ENCODE peak calls at places on chromosomes 6 and 20, in ten cellular contexts. C is gastrocnemius medialis, Z is psoas muscle, Y is IMR-90, D is fibroblast of lung, H is adrenal gland, E is Peyer's patch, K is tibial nerve, O is GM23338, M is heart left ventricle. J is an unnamed sample. For H3K4me1, the result is how much of the 10 kb centered on the place peaks cover.

GRCh38 chr20:48771542-48771941 is 56.3 kb downstream of the PREX1 start:
- DNase-seq in C (no peak), Z (no peak), Y (no peak), D (peak), H (no peak), E (no peak), K (no peak), O (no peak), M (no peak), J (no peak)

GRCh38 chr20:23874747-23875146 is 4.8 kb downstream of the CST5 start:
- DNase-seq in C (no peak), Z (no peak), Y (no peak), D (no peak), H (no peak), E (no peak), K (no peak), O (no peak), M (no peak), J (no peak)

GRCh38 chr6:42249279-42249678 is 31.6 kb upstream of the MRPS10 start:
- DNase-seq in C (no peak), Z (no peak), Y (peak), D (no peak), H (no peak), E (no peak), K (no peak), O (no peak), M (no peak), J (no peak)

GRCh38 chr20:56628015-56628872 is 862 bp upstream of the TFAP2C start:
- DNase-seq in C (no peak), Z (no peak), Y (no peak), D (no peak), H (no peak), E (no peak), K (no peak), O (peak), M (no peak), J (no peak)

GRCh38 chr20:38243617-38244016 is 16.9 kb downstream of the KIAA1755 start:
- DNase-seq in C (no peak), Z (no peak), Y (no peak), D (no peak), H (no peak), E (no peak), K (no peak), O (no peak), M (no peak), J (no peak)

GRCh38 chr6:41541364-41541763 is 4.8 kb upstream of the FOXP4 start:
- DNase-seq in C (no peak), Z (no peak), Y (no peak), D (no peak), H (no peak), E (no peak), K (no peak), O (no peak), M (no peak), J (no peak)

GRCh38 chr20:58584881-58585752 is 66.0 kb upstream of the STX16 start:
- DNase-seq in C (no peak), Z (no peak), Y (peak), D (peak), H (no peak), E (no peak), K (no peak), O (peak), M (no peak), J (peak)

GRCh38 chr6:8731874-8732273 is 296.5 kb upstream of the SLC35B3 start:
- DNase-seq in C (no peak), Z (no peak), Y (no peak), D (no peak), H (no peak), E (no peak), K (no peak), O (no peak), M (no peak), J (no peak)

GRCh38 chr6:155253337-155253736 is 10.5 kb upstream of the CLDN20 start:
- DNase-seq in C (peak), Z (no peak), Y (no peak), D (no peak), H (peak), E (no peak), K (no peak), O (peak), M (no peak), J (no peak)

GRCh38 chr6:20096506-20096905 is 115.8 kb downstream of the MBOAT1 start:
- DNase-seq in C (no peak), Z (no peak), Y (no peak), D (no peak), H (no peak), E (no peak), K (no peak), O (no peak), M (no peak), J (no peak)

GRCh38 chr6:144405173-144405572 is 120.0 kb downstream of the UTRN start:
- DNase-seq in C (no peak), Z (no peak), Y (peak), D (no peak), H (no peak), E (no peak), K (no peak), O (no peak), M (no peak), J (peak)

GRCh38 chr20:23629017-23629541 is 8.7 kb downstream of the CST3 start:
- DNase-seq in C (peak), Z (peak), Y (peak), D (peak), H (no peak), E (no peak), K (peak), O (no peak), M (peak), J (no peak)

GRCh38 chr6:170186006-170186908 is 104.6 kb downstream of the DLL1 start:
- DNase-seq in C (no peak), Z (no peak), Y (no peak), D (no peak), H (no peak), E (no peak), K (no peak), O (no peak), M (no peak), J (no peak)

GRCh38 chr6:6131492-6132109 is 124.9 kb upstream of the NRN1 start:
- DNase-seq in C (no peak), Z (no peak), Y (no peak), D (no peak), H (no peak), E (no peak), K (no peak), O (peak), M (no peak), J (peak)

GRCh38 chr6:52994031-52994788 is 874 bp downstream of the GSTA4 start:
- DNase-seq in C (no peak), Z (no peak), Y (peak), D (peak), H (peak), E (no peak), K (no peak), O (peak), M (no peak), J (peak)

GRCh38 chr6:12584631-12585405 is 131.7 kb upstream of the PHACTR1 start:
- DNase-seq in C (no peak), Z (no peak), Y (no peak), D (peak), H (no peak), E (no peak), K (no peak), O (no peak), M (no peak), J (no peak)

GRCh38 chr6:44054635-44055559 is 72.4 kb downstream of the MRPL14 start:
- DNase-seq in C (no peak), Z (no peak), Y (peak), D (peak), H (no peak), E (no peak), K (no peak), O (no peak), M (peak), J (peak)

GRCh38 chr6:156977527-156978291 is 200.5 kb downstream of the ARID1B start:
- DNase-seq in C (peak), Z (no peak), Y (peak), D (peak), H (peak), E (no peak), K (no peak), O (no peak), M (peak), J (no peak)

GRCh38 chr6:166172546-166172945 is 4.9 kb upstream of the TBXT start:
- DNase-seq in C (no peak), Z (no peak), Y (no peak), D (no peak), H (no peak), E (no peak), K (no peak), O (no peak), M (no peak), J (no peak)

GRCh38 chr6:31145386-31145785 is 6.5 kb upstream of the PSORS1C2 start:
- DNase-seq in C (no peak), Z (no peak), Y (no peak), D (no peak), H (no peak), E (no peak), K (no peak), O (no peak), M (no peak), J (no peak)

GRCh38 chr6:31144970-31145340 is 6.1 kb upstream of the PSORS1C2 start:
- DNase-seq in C (no peak), Z (no peak), Y (no peak), D (no peak), H (no peak), E (no peak), K (no peak), O (no peak), M (no peak), J (no peak)

GRCh38 chr6:31144296-31144969 is 5.6 kb upstream of the PSORS1C2 start:
- DNase-seq in C (no peak), Z (no peak), Y (no peak), D (no peak), H (no peak), E (no peak), K (no peak), O (no peak), M (no peak), J (no peak)

GRCh38 chr6:31142356-31142755 is 3.5 kb upstream of the PSORS1C2 start:
- DNase-seq in C (no peak), Z (no peak), Y (no peak), D (no peak), H (no peak), E (no peak), K (no peak), O (no peak), M (peak), J (no peak)

GRCh38 chr6:31143148-31143547 is 4.3 kb upstream of the PSORS1C2 start:
- DNase-seq in C (no peak), Z (peak), Y (peak), D (peak), H (no peak), E (no peak), K (peak), O (no peak), M (peak), J (peak)
- H3K4me1 ChIP-seq in C (under half), Z (under half), Y (under half), D (under half), H (under half), E (under half), K (under half), O (under half), M (under half), J (under half)

GRCh38 chr20:44495257-44495656 is 19.6 kb downstream of the TTPAL start:
- DNase-seq in C (peak), Z (no peak), Y (peak), D (peak), H (no peak), E (no peak), K (no peak), O (no peak), M (no peak), J (peak)
- H3K4me3 ChIP-seq in C (no peak), Z (no peak), Y (no peak), D (no peak), H (no peak), E (no peak), K (no peak), O (no peak), M (no peak), J (no peak)

GRCh38 chr20:17610566-17611289 is 40.9 kb downstream of the DSTN start:
- DNase-seq in C (no peak), Z (no peak), Y (no peak), D (peak), H (no peak), E (peak), K (no peak), O (peak), M (no peak), J (no peak)

GRCh38 chr20:17609978-17610377 is 40.1 kb downstream of the DSTN start:
- DNase-seq in C (no peak), Z (no peak), Y (no peak), D (no peak), H (no peak), E (no peak), K (no peak), O (no peak), M (no peak), J (no peak)

GRCh38 chr20:17612287-17612974 is 42.6 kb downstream of the DSTN start:
- DNase-seq in C (no peak), Z (no peak), Y (peak), D (peak), H (peak), E (no peak), K (no peak), O (peak), M (peak), J (peak)

GRCh38 chr20:17611540-17612286 is 41.8 kb downstream of the DSTN start:
- DNase-seq in C (no peak), Z (no peak), Y (no peak), D (peak), H (no peak), E (no peak), K (no peak), O (peak), M (no peak), J (peak)

DNA sequence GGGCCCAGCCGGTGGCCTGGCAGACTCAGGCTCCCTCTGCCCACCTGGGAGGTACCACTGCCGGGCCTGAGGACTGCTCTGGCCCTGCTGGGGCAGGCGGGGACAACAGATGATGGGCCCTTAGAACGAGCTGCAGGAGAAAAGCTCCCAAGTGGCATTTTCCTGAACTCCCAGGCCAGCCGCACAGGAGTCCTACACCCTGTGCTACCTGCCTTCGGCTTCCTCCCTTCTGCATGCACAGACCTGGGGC is 41.3 kb downstream of the DSTN start:
- DNase-seq in C (no peak), Z (no peak), Y (no peak), D (peak), H (no peak), E (no peak), K (no peak), O (no peak), M (no peak), J (no peak)
- H3K4me1 ChIP-seq in C (under half), Z (under half), Y (under half), D (under half), H (under half), E (under half), K (half or more), O (under half), M (under half), J (under half)

GRCh38 chr6:89212472-89212871 is 4.7 kb downstream of the GABRR1 start:
- DNase-seq in C (no peak), Z (no peak), Y (no peak), D (no peak), H (no peak), E (no peak), K (no peak), O (no peak), M (no peak), J (no peak)

GRCh38 chr6:89215391-89215790 is 1.8 kb downstream of the GABRR1 start:
- DNase-seq in C (no peak), Z (no peak), Y (no peak), D (no peak), H (no peak), E (no peak), K (no peak), O (no peak), M (no peak), J (no peak)

GRCh38 chr6:89216411-89216810 is 747 bp downstream of the GABRR1 start:
- DNase-seq in C (no peak), Z (no peak), Y (no peak), D (no peak), H (no peak), E (no peak), K (no peak), O (no peak), M (no peak), J (no peak)

GRCh38 chr6:89217308-89217999 is at the start of gene GABRR1:
- DNase-seq in C (no peak), Z (no peak), Y (no peak), D (peak), H (no peak), E (no peak), K (no peak), O (peak), M (no peak), J (no peak)

GRCh38 chr6:89214197-89214596 is 3.0 kb downstream of the GABRR1 start:
- DNase-seq in C (no peak), Z (no peak), Y (no peak), D (no peak), H (no peak), E (no peak), K (no peak), O (no peak), M (no peak), J (no peak)
- H3K4me3 ChIP-seq in C (no peak), Z (no peak), Y (no peak), D (no peak), H (no peak), E (no peak), K (no peak), O (no peak), M (no peak), J (no peak)

GRCh38 chr6:24963887-24964570 is 28.3 kb upstream of the RIPOR2 start:
- DNase-seq in C (no peak), Z (no peak), Y (no peak), D (no peak), H (no peak), E (no peak), K (no peak), O (no peak), M (no peak), J (no peak)
- H3K4me1 ChIP-seq in C (under half), Z (under half), Y (under half), D (under half), H (under half), E (under half), K (under half), O (under half), M (under half), J (under half)

GRCh38 chr20:35146922-35147574 is at the start of gene EDEM2:
- DNase-seq in C (peak), Z (peak), Y (peak), D (peak), H (peak), E (peak), K (peak), O (peak), M (peak), J (peak)

GRCh38 chr20:35146299-35146921 is 726 bp downstream of the EDEM2 start:
- DNase-seq in C (no peak), Z (no peak), Y (no peak), D (no peak), H (no peak), E (peak), K (no peak), O (peak), M (no peak), J (peak)

GRCh38 chr20:35144694-35145093 is 2.4 kb downstream of the EDEM2 start:
- DNase-seq in C (no peak), Z (no peak), Y (no peak), D (no peak), H (no peak), E (peak), K (no peak), O (no peak), M (no peak), J (no peak)

DNA sequence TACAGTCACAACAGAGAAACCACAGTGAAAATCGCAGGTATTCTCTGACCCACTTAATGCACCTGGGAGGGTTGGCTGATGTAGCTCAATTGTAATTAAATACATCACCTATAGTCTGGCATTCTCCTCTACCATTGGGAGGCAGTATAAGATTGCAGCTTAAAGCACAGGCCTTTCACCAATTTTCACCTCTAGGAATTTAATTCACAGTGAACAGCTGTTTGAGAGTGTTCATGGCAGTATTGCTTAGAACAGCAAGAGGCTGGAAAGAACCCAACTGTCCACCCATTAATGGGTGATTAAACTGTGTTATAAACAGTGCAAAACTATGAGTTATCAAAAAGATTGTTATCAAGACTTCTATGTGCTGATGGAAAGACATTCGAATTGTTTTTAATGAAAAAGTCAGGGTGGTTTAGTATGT is 2.0 kb downstream of the EDEM2 start:
- DNase-seq in C (no peak), Z (no peak), Y (peak), D (peak), H (no peak), E (no peak), K (no peak), O (peak), M (no peak), J (peak)
- H3K4me3 ChIP-seq in C (no peak), Z (no peak), Y (no peak), D (no peak), H (no peak), E (no peak), K (no peak), O (no peak), M (no peak), J (no peak)

GRCh38 chr20:35652641-35653429 is 11.9 kb downstream of the CPNE1 start:
- DNase-seq in C (no peak), Z (no peak), Y (no peak), D (no peak), H (no peak), E (no peak), K (no peak), O (peak), M (no peak), J (no peak)

GRCh38 chr20:35653893-35654292 is 10.8 kb downstream of the CPNE1 start:
- DNase-seq in C (no peak), Z (no peak), Y (no peak), D (no peak), H (no peak), E (no peak), K (no peak), O (no peak), M (no peak), J (no peak)

GRCh38 chr20:35653430-35653734 is 11.3 kb downstream of the CPNE1 start:
- DNase-seq in C (no peak), Z (no peak), Y (no peak), D (no peak), H (no peak), E (no peak), K (no peak), O (no peak), M (no peak), J (no peak)

GRCh38 chr20:35657271-35657670 is 7.4 kb downstream of the CPNE1 start:
- DNase-seq in C (no peak), Z (no peak), Y (peak), D (no peak), H (no peak), E (no peak), K (no peak), O (no peak), M (no peak), J (no peak)

DNA sequence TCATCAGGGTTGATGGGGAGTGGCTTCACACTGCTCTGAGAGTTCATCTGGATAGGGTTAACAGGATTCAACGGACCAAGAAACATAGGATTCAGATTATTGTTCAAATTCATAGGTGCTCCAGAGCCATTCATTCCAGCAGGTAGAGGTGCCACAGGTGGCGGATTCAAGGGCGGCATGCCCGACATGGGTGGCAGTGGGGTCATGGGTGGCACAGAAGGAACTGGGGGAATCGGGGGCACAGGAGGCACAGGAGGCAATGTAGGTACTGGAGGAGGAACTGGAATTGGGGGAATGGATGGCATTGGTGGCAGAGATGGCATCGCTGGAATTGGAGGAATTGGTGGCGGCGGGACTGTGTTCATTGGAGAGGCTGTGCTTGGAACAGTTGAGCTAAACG is 10.3 kb downstream of the CPNE1 start:
- DNase-seq in C (no peak), Z (no peak), Y (no peak), D (no peak), H (no peak), E (no peak), K (no peak), O (no peak), M (no peak), J (no peak)
- H3K4me1 ChIP-seq in C (under half), Z (half or more), Y (under half), D (under half), H (half or more), E (under half), K (half or more), O (under half), M (under half), J (under half)

J was measured in adipocyte.